ENCODE peak calls at places on chromosomes 16 and 17, in four cellular contexts. One of them, this sample, is unnamed.

GRCh38 chr17:32878211-32878610 is 1.3 kb upstream of the MYO1D start:
- DNase-seq in iris pigment epithelial cell: peak
- DNase-seq in NCI-H1436: no peak
- DNase-seq in ACHN: no peak
- DNase-seq in this sample: peak

GRCh38 chr17:10754109-10754508 is 24.3 kb upstream of the TMEM220 start:
- DNase-seq in NCI-H1436: peak
- DNase-seq in ACHN: peak
- DNase-seq in iris pigment epithelial cell: peak
- DNase-seq in this sample: peak

GRCh38 chr16:29850998-29851397 is 12.0 kb downstream of the CDIPT start:
- DNase-seq in ACHN: no peak
- DNase-seq in NCI-H1436: no peak
- DNase-seq in iris pigment epithelial cell: no peak
- DNase-seq in this sample: no peak

GRCh38 chr17:26792486-26792885 is 501.4 kb upstream of the WSB1 start:
- DNase-seq in iris pigment epithelial cell: peak
- DNase-seq in ACHN: peak
- DNase-seq in NCI-H1436: no peak
- DNase-seq in this sample: peak

GRCh38 chr17:75774988-75775668 is 9.5 kb upstream of the UNK start:
- DNase-seq in iris pigment epithelial cell: peak
- DNase-seq in NCI-H1436: no peak
- DNase-seq in ACHN: peak
- DNase-seq in this sample: no peak

GRCh38 chr16:8505327-8505991 is 84.9 kb downstream of the TMEM114 start:
- DNase-seq in iris pigment epithelial cell: no peak
- DNase-seq in ACHN: no peak
- DNase-seq in NCI-H1436: no peak
- DNase-seq in this sample: no peak

GRCh38 chr17:11285946-11286345 is 44.9 kb downstream of the SHISA6 start:
- DNase-seq in iris pigment epithelial cell: no peak
- DNase-seq in NCI-H1436: no peak
- DNase-seq in ACHN: no peak
- DNase-seq in this sample: no peak

GRCh38 chr16:19429271-19429670 is 11.6 kb downstream of the TMC5 start:
- DNase-seq in NCI-H1436: no peak
- DNase-seq in ACHN: no peak
- DNase-seq in iris pigment epithelial cell: no peak
- DNase-seq in this sample: no peak

GRCh38 chr16:30771726-30772125 is 9.6 kb downstream of the RNF40 start:
- DNase-seq in iris pigment epithelial cell: peak
- DNase-seq in NCI-H1436: no peak
- DNase-seq in ACHN: no peak
- DNase-seq in this sample: no peak

GRCh38 chr17:77237232-77238008 is 96.7 kb downstream of the SEC14L1 start:
- DNase-seq in NCI-H1436: no peak
- DNase-seq in iris pigment epithelial cell: no peak
- DNase-seq in ACHN: no peak
- DNase-seq in this sample: no peak

GRCh38 chr17:64940055-64940454 is 20.8 kb upstream of the LRRC37A3 start:
- DNase-seq in iris pigment epithelial cell: no peak
- DNase-seq in ACHN: no peak
- DNase-seq in NCI-H1436: no peak
- DNase-seq in this sample: no peak

GRCh38 chr17:68357886-68358285 is 66.6 kb downstream of the ARSG start:
- DNase-seq in NCI-H1436: no peak
- DNase-seq in iris pigment epithelial cell: no peak
- DNase-seq in ACHN: no peak
- DNase-seq in this sample: no peak

GRCh38 chr17:62626719-62627218 is 701 bp upstream of the MRC2 start:
- DNase-seq in NCI-H1436: no peak
- DNase-seq in iris pigment epithelial cell: peak
- DNase-seq in ACHN: peak
- DNase-seq in this sample: peak

GRCh38 chr16:49274936-49275730 is 6.5 kb downstream of the CBLN1 start:
- DNase-seq in iris pigment epithelial cell: no peak
- DNase-seq in ACHN: no peak
- DNase-seq in NCI-H1436: peak
- DNase-seq in this sample: no peak

GRCh38 chr17:59165933-59166342 is 10.4 kb downstream of the PRR11 start:
- DNase-seq in iris pigment epithelial cell: peak
- DNase-seq in ACHN: peak
- DNase-seq in NCI-H1436: peak
- DNase-seq in this sample: peak

GRCh38 chr16:57920891-57921240 is 50.1 kb downstream of the CNGB1 start:
- DNase-seq in NCI-H1436: no peak
- DNase-seq in ACHN: no peak
- DNase-seq in iris pigment epithelial cell: no peak
- DNase-seq in this sample: no peak

GRCh38 chr17:41919840-41920579 is 1.3 kb upstream of the ACLY start:
- DNase-seq in ACHN: no peak
- DNase-seq in iris pigment epithelial cell: peak
- DNase-seq in NCI-H1436: no peak
- DNase-seq in this sample: no peak

GRCh38 chr17:59845595-59846390 is 47.0 kb downstream of the TUBD1 start:
- DNase-seq in ACHN: peak
- DNase-seq in NCI-H1436: peak
- DNase-seq in iris pigment epithelial cell: peak
- DNase-seq in this sample: peak

GRCh38 chr17:70808596-70808995 is 639.3 kb downstream of the KCNJ2 start:
- DNase-seq in NCI-H1436: no peak
- DNase-seq in ACHN: peak
- DNase-seq in iris pigment epithelial cell: no peak
- DNase-seq in this sample: no peak

GRCh38 chr16:15533386-15533785 is 99.0 kb downstream of the BMERB1 start:
- DNase-seq in iris pigment epithelial cell: no peak
- DNase-seq in ACHN: no peak
- DNase-seq in NCI-H1436: no peak
- DNase-seq in this sample: no peak

GRCh38 chr17:76427457-76428231 is 25.3 kb downstream of the UBE2O start:
- DNase-seq in NCI-H1436: no peak
- DNase-seq in ACHN: no peak
- DNase-seq in iris pigment epithelial cell: peak
- DNase-seq in this sample: peak

GRCh38 chr16:87499189-87499486 is 6.3 kb upstream of the ZCCHC14 start:
- DNase-seq in iris pigment epithelial cell: peak
- DNase-seq in ACHN: peak
- DNase-seq in NCI-H1436: no peak
- DNase-seq in this sample: peak

GRCh38 chr16:71929048-71929447 is 33.7 kb downstream of the IST1 start:
- DNase-seq in NCI-H1436: no peak
- DNase-seq in iris pigment epithelial cell: peak
- DNase-seq in ACHN: peak
- DNase-seq in this sample: peak

GRCh38 chr16:79595261-79595660 is 5.3 kb downstream of the MAF start:
- DNase-seq in iris pigment epithelial cell: no peak
- DNase-seq in ACHN: no peak
- DNase-seq in NCI-H1436: no peak
- DNase-seq in this sample: no peak

GRCh38 chr17:18866866-18867813 is 9.2 kb downstream of the PRPSAP2 start:
- DNase-seq in NCI-H1436: no peak
- DNase-seq in iris pigment epithelial cell: no peak
- DNase-seq in ACHN: no peak
- DNase-seq in this sample: no peak

GRCh38 chr17:1485748-1486376 is 6.6 kb downstream of the MYO1C start:
- DNase-seq in NCI-H1436: peak
- DNase-seq in iris pigment epithelial cell: peak
- DNase-seq in ACHN: peak
- DNase-seq in this sample: peak

GRCh38 chr16:87611456-87611855 is 9.1 kb downstream of the JPH3 start:
- DNase-seq in iris pigment epithelial cell: no peak
- DNase-seq in ACHN: no peak
- DNase-seq in NCI-H1436: no peak
- DNase-seq in this sample: no peak

GRCh38 chr17:44688675-44689491 is 693 bp downstream of the CCDC43 start:
- DNase-seq in iris pigment epithelial cell: no peak
- DNase-seq in NCI-H1436: no peak
- DNase-seq in ACHN: peak
- DNase-seq in this sample: peak

GRCh38 chr17:61904094-61904710 is 23.6 kb downstream of the INTS2 start:
- DNase-seq in ACHN: no peak
- DNase-seq in NCI-H1436: no peak
- DNase-seq in iris pigment epithelial cell: no peak
- DNase-seq in this sample: no peak

This sample was measured in EL.